ENCODE peak calls at places on chromosomes 12 and 14, in ten cellular contexts. One of them, this sample, is unnamed.

GRCh38 chr12:129212221-129212630 is 358.9 kb downstream of the GLT1D1 start:
- DNase-seq in BE2C: no peak
- DNase-seq in HCT116: no peak
- DNase-seq in A549: no peak
- DNase-seq in WTC11: no peak
- DNase-seq in SK-N-SH: no peak
- DNase-seq in OCI-LY7: no peak
- DNase-seq in epithelial cell of proximal tubule: no peak
- DNase-seq in RWPE1: no peak
- DNase-seq in neural crest cell: no peak
- DNase-seq in this sample: no peak

GRCh38 chr14:70595443-70596185 is 4.8 kb downstream of the MED6 start:
- DNase-seq in neural crest cell: no peak
- DNase-seq in A549: no peak
- DNase-seq in RWPE1: no peak
- DNase-seq in WTC11: peak; percentile 27
- DNase-seq in HCT116: no peak
- DNase-seq in epithelial cell of proximal tubule: no peak
- DNase-seq in BE2C: no peak
- DNase-seq in SK-N-SH: no peak
- DNase-seq in OCI-LY7: no peak
- DNase-seq in this sample: no peak

GRCh38 chr12:123916729-123917128 is 55.9 kb downstream of the CCDC92 start:
- DNase-seq in HCT116: no peak
- DNase-seq in neural crest cell: no peak
- DNase-seq in BE2C: no peak
- DNase-seq in A549: no peak
- DNase-seq in epithelial cell of proximal tubule: no peak
- DNase-seq in RWPE1: peak; percentile 64
- DNase-seq in OCI-LY7: no peak
- DNase-seq in WTC11: no peak
- DNase-seq in SK-N-SH: no peak
- DNase-seq in this sample: no peak

GRCh38 chr12:120220838-120221575 is 20.1 kb upstream of the RPLP0 start:
- DNase-seq in BE2C: no peak
- DNase-seq in SK-N-SH: no peak
- DNase-seq in epithelial cell of proximal tubule: no peak
- DNase-seq in OCI-LY7: no peak
- DNase-seq in HCT116: no peak
- DNase-seq in neural crest cell: peak; percentile 47
- DNase-seq in WTC11: no peak
- DNase-seq in A549: no peak
- DNase-seq in RWPE1: no peak
- DNase-seq in this sample: no peak

GRCh38 chr14:77541905-77542304 is 43.3 kb upstream of the ISM2 start:
- DNase-seq in RWPE1: no peak
- DNase-seq in A549: no peak
- DNase-seq in neural crest cell: no peak
- DNase-seq in epithelial cell of proximal tubule: no peak
- DNase-seq in BE2C: no peak
- DNase-seq in SK-N-SH: no peak
- DNase-seq in WTC11: no peak
- DNase-seq in OCI-LY7: peak; percentile 36
- DNase-seq in HCT116: no peak
- DNase-seq in this sample: no peak

GRCh38 chr12:45730842-45731336 is 1.4 kb downstream of the ARID2 start:
- DNase-seq in WTC11: no peak
- DNase-seq in OCI-LY7: peak; percentile 53
- DNase-seq in A549: no peak
- DNase-seq in HCT116: no peak
- DNase-seq in epithelial cell of proximal tubule: no peak
- DNase-seq in RWPE1: peak; percentile 3
- DNase-seq in BE2C: no peak
- DNase-seq in SK-N-SH: no peak
- DNase-seq in neural crest cell: no peak
- DNase-seq in this sample: peak; percentile 20

GRCh38 chr14:91374287-91374880 is 43.2 kb downstream of the CCDC88C start:
- DNase-seq in BE2C: no peak
- DNase-seq in RWPE1: no peak
- DNase-seq in SK-N-SH: no peak
- DNase-seq in epithelial cell of proximal tubule: no peak
- DNase-seq in A549: no peak
- DNase-seq in neural crest cell: no peak
- DNase-seq in HCT116: no peak
- DNase-seq in OCI-LY7: peak; percentile 47
- DNase-seq in WTC11: no peak
- DNase-seq in this sample: no peak

GRCh38 chr12:53195516-53196420 is 11.3 kb downstream of the ITGB7 start:
- DNase-seq in WTC11: no peak
- DNase-seq in SK-N-SH: no peak
- DNase-seq in BE2C: no peak
- DNase-seq in neural crest cell: no peak
- DNase-seq in OCI-LY7: no peak
- DNase-seq in RWPE1: no peak
- DNase-seq in A549: no peak
- DNase-seq in HCT116: no peak
- DNase-seq in epithelial cell of proximal tubule: no peak
- DNase-seq in this sample: no peak

GRCh38 chr12:25904442-25904841 is 54.0 kb upstream of the RASSF8 start:
- DNase-seq in A549: no peak
- DNase-seq in SK-N-SH: no peak
- DNase-seq in HCT116: no peak
- DNase-seq in BE2C: no peak
- DNase-seq in WTC11: no peak
- DNase-seq in epithelial cell of proximal tubule: no peak
- DNase-seq in OCI-LY7: no peak
- DNase-seq in RWPE1: no peak
- DNase-seq in neural crest cell: no peak
- DNase-seq in this sample: no peak

GRCh38 chr14:69877492-69877891 is 1.7 kb upstream of the SMOC1 start:
- DNase-seq in WTC11: no peak
- DNase-seq in A549: no peak
- DNase-seq in HCT116: peak; percentile 29
- DNase-seq in epithelial cell of proximal tubule: no peak
- DNase-seq in SK-N-SH: peak; percentile 61
- DNase-seq in neural crest cell: no peak
- DNase-seq in RWPE1: no peak
- DNase-seq in BE2C: no peak
- DNase-seq in OCI-LY7: peak; percentile 6
- DNase-seq in this sample: no peak

GRCh38 chr12:118337194-118337838 is 35.4 kb downstream of the TAOK3 start:
- DNase-seq in A549: no peak
- DNase-seq in BE2C: no peak
- DNase-seq in HCT116: no peak
- DNase-seq in SK-N-SH: no peak
- DNase-seq in epithelial cell of proximal tubule: no peak
- DNase-seq in WTC11: no peak
- DNase-seq in OCI-LY7: no peak
- DNase-seq in RWPE1: no peak
- DNase-seq in neural crest cell: no peak
- DNase-seq in this sample: no peak

GRCh38 chr12:86249856-86250255 is 6.3 kb downstream of the MGAT4C start:
- DNase-seq in neural crest cell: no peak
- DNase-seq in epithelial cell of proximal tubule: peak; percentile 56
- DNase-seq in RWPE1: no peak
- DNase-seq in A549: no peak
- DNase-seq in SK-N-SH: no peak
- DNase-seq in WTC11: no peak
- DNase-seq in HCT116: no peak
- DNase-seq in BE2C: no peak
- DNase-seq in OCI-LY7: no peak
- DNase-seq in this sample: no peak

GRCh38 chr14:92641306-92641705 is 107.1 kb downstream of the LGMN start:
- DNase-seq in WTC11: no peak
- DNase-seq in epithelial cell of proximal tubule: no peak
- DNase-seq in BE2C: no peak
- DNase-seq in RWPE1: no peak
- DNase-seq in OCI-LY7: no peak
- DNase-seq in neural crest cell: no peak
- DNase-seq in HCT116: no peak
- DNase-seq in A549: no peak
- DNase-seq in SK-N-SH: no peak
- DNase-seq in this sample: no peak

GRCh38 chr12:93137656-93138612 is 208.8 kb upstream of the EEA1 start:
- DNase-seq in SK-N-SH: no peak
- DNase-seq in epithelial cell of proximal tubule: no peak
- DNase-seq in A549: peak; percentile 40
- DNase-seq in RWPE1: peak; percentile 90
- DNase-seq in OCI-LY7: no peak
- DNase-seq in WTC11: no peak
- DNase-seq in HCT116: peak; percentile 0
- DNase-seq in neural crest cell: no peak
- DNase-seq in BE2C: peak; percentile 29
- DNase-seq in this sample: no peak

GRCh38 chr14:23894687-23895419 is 58.7 kb upstream of the DHRS4 start:
- DNase-seq in BE2C: no peak
- DNase-seq in A549: no peak
- DNase-seq in OCI-LY7: no peak
- DNase-seq in RWPE1: no peak
- DNase-seq in epithelial cell of proximal tubule: no peak
- DNase-seq in HCT116: no peak
- DNase-seq in WTC11: no peak
- DNase-seq in neural crest cell: no peak
- DNase-seq in SK-N-SH: no peak
- DNase-seq in this sample: no peak

GRCh38 chr14:23899788-23900187 is 53.8 kb upstream of the DHRS4 start:
- DNase-seq in BE2C: no peak
- DNase-seq in HCT116: no peak
- DNase-seq in SK-N-SH: no peak
- DNase-seq in OCI-LY7: no peak
- DNase-seq in RWPE1: no peak
- DNase-seq in WTC11: no peak
- DNase-seq in neural crest cell: no peak
- DNase-seq in A549: no peak
- DNase-seq in epithelial cell of proximal tubule: no peak
- DNase-seq in this sample: no peak

DNA sequence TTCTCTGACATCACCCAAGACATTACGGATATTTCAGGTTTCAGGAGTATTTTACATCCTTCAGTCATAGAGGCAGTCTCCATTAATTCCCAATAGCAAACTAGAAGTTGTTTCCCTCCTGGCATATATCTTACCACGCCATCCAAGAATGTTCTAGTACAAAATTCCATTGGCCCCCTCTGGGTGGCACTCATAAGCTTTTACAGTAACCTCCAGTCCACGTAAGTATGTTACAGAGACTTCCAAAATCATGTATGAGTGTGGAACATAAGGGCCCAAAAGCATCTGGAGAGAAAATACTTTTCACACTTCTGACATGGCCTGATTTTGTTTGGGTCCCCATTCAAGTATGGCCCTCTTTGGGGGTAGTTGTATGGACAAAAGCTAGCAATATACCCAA is 58.1 kb upstream of the DHRS4 start:
- DNase-seq in WTC11: no peak
- DNase-seq in SK-N-SH: peak; percentile 26
- DNase-seq in BE2C: no peak
- DNase-seq in epithelial cell of proximal tubule: no peak
- DNase-seq in A549: no peak
- DNase-seq in RWPE1: no peak
- DNase-seq in OCI-LY7: peak; percentile 4
- DNase-seq in HCT116: no peak
- DNase-seq in neural crest cell: no peak
- DNase-seq in this sample: no peak
- TF ChIP-seq CTCF in WTC11: no peak
- TF ChIP-seq CTCF in SK-N-SH: peak; percentile 22
- TF ChIP-seq CTCF in BE2C: peak; percentile 24
- TF ChIP-seq CTCF in epithelial cell of proximal tubule: peak; percentile 31
- TF ChIP-seq CTCF in A549: peak; percentile 12
- TF ChIP-seq CTCF in RWPE1: no peak
- TF ChIP-seq CTCF in OCI-LY7: peak; percentile 55
- TF ChIP-seq CTCF in HCT116: peak; percentile 28
- TF ChIP-seq CTCF in neural crest cell: no peak
- TF ChIP-seq CTCF in this sample: no peak

GRCh38 chr14:56552615-56553014 is 27.0 kb upstream of the TMEM260 start:
- DNase-seq in epithelial cell of proximal tubule: no peak
- DNase-seq in SK-N-SH: no peak
- DNase-seq in HCT116: no peak
- DNase-seq in BE2C: no peak
- DNase-seq in WTC11: peak; percentile 29
- DNase-seq in RWPE1: no peak
- DNase-seq in OCI-LY7: no peak
- DNase-seq in neural crest cell: no peak
- DNase-seq in A549: no peak
- DNase-seq in this sample: no peak
- TF ChIP-seq CTCF in epithelial cell of proximal tubule: peak; percentile 20
- TF ChIP-seq CTCF in SK-N-SH: no peak
- TF ChIP-seq CTCF in HCT116: peak; percentile 15
- TF ChIP-seq CTCF in BE2C: no peak
- TF ChIP-seq CTCF in WTC11: no peak
- TF ChIP-seq CTCF in RWPE1: no peak
- TF ChIP-seq CTCF in OCI-LY7: no peak
- TF ChIP-seq CTCF in neural crest cell: no peak
- TF ChIP-seq CTCF in A549: no peak
- TF ChIP-seq CTCF in this sample: no peak

GRCh38 chr12:54725233-54725843 is 77.2 kb upstream of the DCD start:
- DNase-seq in SK-N-SH: no peak
- DNase-seq in WTC11: no peak
- DNase-seq in OCI-LY7: peak; percentile 5
- DNase-seq in neural crest cell: no peak
- DNase-seq in RWPE1: peak; percentile 12
- DNase-seq in HCT116: peak; percentile 48
- DNase-seq in BE2C: no peak
- DNase-seq in epithelial cell of proximal tubule: no peak
- DNase-seq in A549: peak; percentile 38
- DNase-seq in this sample: peak; percentile 46
- TF ChIP-seq CTCF in SK-N-SH: peak; percentile 36
- TF ChIP-seq CTCF in WTC11: no peak
- TF ChIP-seq CTCF in OCI-LY7: peak; percentile 59
- TF ChIP-seq CTCF in neural crest cell: peak; percentile 55
- TF ChIP-seq CTCF in RWPE1: peak; percentile 19
- TF ChIP-seq CTCF in HCT116: peak; percentile 52
- TF ChIP-seq CTCF in BE2C: peak; percentile 44
- TF ChIP-seq CTCF in epithelial cell of proximal tubule: peak; percentile 55
- TF ChIP-seq CTCF in A549: peak; percentile 36
- TF ChIP-seq CTCF in this sample: peak; percentile 31

DNA sequence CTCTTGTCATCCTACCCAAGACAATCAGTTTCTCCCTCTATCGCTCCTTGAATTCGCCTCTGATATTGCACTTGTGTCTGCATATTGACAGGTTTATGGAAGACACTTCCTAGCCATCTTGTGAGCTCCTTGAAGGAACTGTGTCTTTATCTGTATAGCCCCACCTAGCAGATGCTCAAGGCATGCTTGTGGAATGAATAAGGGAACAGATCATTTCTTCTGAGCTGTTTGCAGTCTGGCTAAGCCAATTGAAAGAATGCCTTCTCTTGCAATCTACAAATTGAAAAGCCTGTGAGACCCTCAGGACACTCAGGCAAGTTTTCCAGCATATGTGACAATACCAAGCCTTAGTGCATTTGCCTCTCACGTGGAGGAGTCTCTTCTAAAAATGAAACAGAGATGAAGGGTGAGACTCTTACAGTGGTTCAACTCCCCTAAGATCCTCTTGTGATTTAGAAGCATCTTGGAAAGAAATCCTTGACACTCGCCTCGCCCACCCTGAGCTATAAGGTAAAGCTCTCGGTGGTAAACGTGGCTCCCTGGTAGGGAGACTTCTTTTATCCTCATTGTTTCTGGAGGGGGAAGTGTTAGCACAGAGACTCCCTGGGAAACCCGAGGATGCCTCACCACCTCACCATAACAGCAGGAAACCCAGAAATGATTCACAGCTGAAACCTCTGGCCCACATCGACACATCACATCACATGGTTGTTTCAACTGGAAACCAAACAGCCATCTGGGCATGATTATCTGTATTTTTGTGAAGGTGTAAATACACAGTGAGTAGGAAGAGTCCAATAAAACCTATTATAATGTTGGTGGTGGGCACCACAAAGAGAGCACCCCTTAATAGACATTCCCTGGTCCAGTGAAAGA is 112.3 kb upstream of the BCL2L14 start:
- DNase-seq in SK-N-SH: no peak
- DNase-seq in neural crest cell: no peak
- DNase-seq in OCI-LY7: no peak
- DNase-seq in WTC11: no peak
- DNase-seq in BE2C: no peak
- DNase-seq in epithelial cell of proximal tubule: peak; percentile 82
- DNase-seq in RWPE1: peak; percentile 48
- DNase-seq in HCT116: no peak
- DNase-seq in A549: peak; percentile 42
- DNase-seq in this sample: no peak
- TF ChIP-seq CTCF in SK-N-SH: no peak
- TF ChIP-seq CTCF in neural crest cell: no peak
- TF ChIP-seq CTCF in OCI-LY7: peak; percentile 32
- TF ChIP-seq CTCF in WTC11: no peak
- TF ChIP-seq CTCF in BE2C: no peak
- TF ChIP-seq CTCF in epithelial cell of proximal tubule: peak; percentile 32
- TF ChIP-seq CTCF in RWPE1: no peak
- TF ChIP-seq CTCF in HCT116: no peak
- TF ChIP-seq CTCF in A549: no peak
- TF ChIP-seq CTCF in this sample: no peak